ENCODE peak calls at places on chromosome 18, in eight cellular contexts. I is erythroblast; P is GM23248; U is mesothelial cell of epicardium; D is fibroblast of pulmonary artery; J is effector memory CD8-positive, alpha-beta T cell; F is epithelial cell of esophagus; M is HuH-7. O is an unnamed sample.

GRCh38 chr18:61047794-61048193 is 285.4 kb upstream of the CDH20 start:
- DNase-seq in D (no peak), U (no peak), F (no peak), I (no peak), J (no peak), P (no peak), M (no peak), O (no peak)

GRCh38 chr18:741931-742512 is 29.6 kb upstream of the ENOSF1 start:
- DNase-seq in M (peak), U (no peak), J (peak), F (peak), D (peak), P (peak), I (peak), O (peak)

GRCh38 chr18:70380915-70381896 is 92.4 kb downstream of the SOCS6 start:
- DNase-seq in I (no peak), J (no peak), F (peak), U (no peak), D (no peak), P (no peak), M (peak), O (no peak)

GRCh38 chr18:46220116-46220515 is 115.9 kb downstream of the HAUS1 start:
- DNase-seq in I (no peak), F (peak), J (no peak), D (peak), M (no peak), U (no peak), P (peak), O (no peak)

GRCh38 chr18:78627546-78628315 is 351.9 kb upstream of the SALL3 start:
- DNase-seq in M (no peak), F (no peak), I (no peak), U (no peak), J (no peak), D (no peak), P (no peak), O (no peak)

GRCh38 chr18:58297198-58297597 is 253.2 kb downstream of the NEDD4L start:
- DNase-seq in U (no peak), D (no peak), F (peak), J (no peak), I (no peak), M (no peak), P (peak), O (no peak)

GRCh38 chr18:25282282-25282681 is 69.7 kb downstream of the ZNF521 start:
- DNase-seq in P (no peak), F (no peak), U (no peak), I (no peak), M (no peak), D (no peak), J (no peak), O (no peak)

GRCh38 chr18:23935804-23936203 is 78.8 kb upstream of the TTC39C start:
- DNase-seq in U (no peak), P (no peak), J (peak), I (no peak), M (no peak), F (no peak), D (no peak), O (no peak)

GRCh38 chr18:48555465-48555995 is 16.7 kb downstream of the CTIF start:
- DNase-seq in P (no peak), I (no peak), D (no peak), F (no peak), M (no peak), J (no peak), U (no peak), O (no peak)

O was measured in DMS53.